ENCODE peak calls at places on chromosomes 4 and X, in eight cellular contexts. V, L, E, N, F, Y, O and J are unnamed samples.

GRCh38 chr4:47031011-47031678 is at the start of gene GABRB1:
- DNase-seq in V (no peak), N (peak; percentile 70), L (peak; percentile 19), O (no peak), Y (peak; percentile 71), E (peak; percentile 59), F (no peak), J (no peak)

GRCh38 chrX:3066555-3066954 is 25.3 kb downstream of the ARSF start:
- DNase-seq in Y (no peak), N (no peak), F (no peak), V (no peak), E (no peak), L (peak; percentile 4), O (no peak), J (no peak)

GRCh38 chr4:142815834-142816233 is 30.3 kb downstream of the INPP4B start:
- DNase-seq in F (no peak), E (peak; percentile 66), V (no peak), N (peak; percentile 82), Y (no peak), L (peak; percentile 79), O (no peak), J (no peak)

GRCh38 chrX:70476934-70477733 is 32.5 kb downstream of the DLG3 start:
- DNase-seq in N (peak; percentile 60), L (peak; percentile 83), F (no peak), O (no peak), E (peak; percentile 66), V (no peak), Y (peak; percentile 33), J (no peak)

GRCh38 chrX:1581132-1581531 is 10.3 kb upstream of the AKAP17A start:
- DNase-seq in V (peak; percentile 70), E (peak; percentile 55), Y (no peak), N (peak; percentile 57), O (peak; percentile 56), F (peak; percentile 61), L (peak; percentile 54), J (peak; percentile 41)

GRCh38 chr4:145851516-145852201 is 87.0 kb downstream of the ZNF827 start:
- DNase-seq in L (no peak), F (no peak), V (no peak), E (no peak), Y (no peak), O (no peak), N (no peak), J (no peak)

GRCh38 chr4:168856312-168856711 is 153.7 kb downstream of the CBR4 start:
- DNase-seq in O (no peak), N (peak; percentile 94), V (no peak), E (peak; percentile 84), F (no peak), Y (no peak), L (peak; percentile 98), J (no peak)

GRCh38 chrX:112688242-112688641 is 8.5 kb upstream of the LHFPL1 start:
- DNase-seq in O (no peak), N (no peak), E (no peak), L (no peak), F (no peak), Y (no peak), V (no peak), J (no peak)

GRCh38 chr4:51943221-51943620 is 76.9 kb downstream of the LRRC66 start:
- DNase-seq in N (no peak), O (no peak), V (peak; percentile 29), E (peak; percentile 52), L (peak; percentile 61), Y (no peak), F (no peak), J (no peak)

GRCh38 chr4:40480291-40480690 is 145.2 kb downstream of the CHRNA9 start:
- DNase-seq in Y (no peak), O (no peak), N (no peak), F (no peak), E (no peak), V (no peak), L (no peak), J (no peak)

GRCh38 chrX:40012800-40013682 is 84.7 kb downstream of the BCOR start:
- DNase-seq in V (no peak), Y (peak; percentile 81), O (no peak), L (peak; percentile 65), N (peak; percentile 22), F (peak; percentile 27), E (peak; percentile 61), J (no peak)

GRCh38 chr4:106315476-106315967 is 487 bp downstream of the TBCK start:
- DNase-seq in F (peak; percentile 35), Y (no peak), E (peak; percentile 52), O (peak; percentile 21), V (no peak), N (peak; percentile 28), L (peak; percentile 31), J (no peak)

GRCh38 chr4:3111461-3111860 is 37.0 kb downstream of the HTT start:
- DNase-seq in L (peak; percentile 40), O (no peak), V (no peak), E (peak; percentile 80), N (peak; percentile 51), Y (no peak), F (no peak), J (no peak)

GRCh38 chr4:164935363-164935762 is 42.1 kb downstream of the TRIM61 start:
- DNase-seq in F (no peak), O (no peak), E (peak; percentile 4), V (no peak), L (no peak), Y (no peak), N (peak; percentile 11), J (no peak)

GRCh38 chrX:6227445-6227820 is 1.2 kb downstream of the NLGN4X start:
- DNase-seq in E (no peak), Y (no peak), F (no peak), N (no peak), L (no peak), O (no peak), V (no peak), J (no peak)

GRCh38 chr4:8662776-8663175 is 70.2 kb downstream of the CPZ start:
- DNase-seq in O (no peak), E (no peak), Y (no peak), N (no peak), L (no peak), V (no peak), F (no peak), J (no peak)

GRCh38 chrX:43707812-43708548 is 51.9 kb downstream of the MAOA start:
- DNase-seq in V (peak; percentile 91), Y (peak; percentile 67), N (no peak), O (no peak), E (no peak), L (peak; percentile 55), F (no peak), J (no peak)

GRCh38 chr4:90757529-90757928 is 630.3 kb downstream of the CCSER1 start:
- DNase-seq in O (no peak), Y (no peak), E (no peak), V (no peak), N (no peak), L (no peak), F (no peak), J (no peak)

GRCh38 chr4:87087015-87087920 is 133.2 kb downstream of the KLHL8 start:
- DNase-seq in F (no peak), O (no peak), Y (no peak), L (no peak), E (no peak), V (no peak), N (no peak), J (no peak)

GRCh38 chrX:21384178-21384577 is 10.0 kb downstream of the CNKSR2 start:
- DNase-seq in Y (no peak), O (no peak), F (no peak), E (no peak), N (no peak), L (no peak), V (no peak), J (no peak)

GRCh38 chr4:2812985-2813384 is 20.1 kb downstream of the SH3BP2 start:
- DNase-seq in Y (no peak), F (no peak), L (peak; percentile 35), E (no peak), O (no peak), N (no peak), V (no peak), J (no peak)

GRCh38 chrX:128928636-128929035 is 594.7 kb downstream of the SMARCA1 start:
- DNase-seq in E (no peak), V (no peak), Y (no peak), N (no peak), L (no peak), O (no peak), F (no peak), J (no peak)

GRCh38 chrX:2502668-2503519 is 2.1 kb upstream of the DHRSX start:
- DNase-seq in N (peak; percentile 11), L (peak; percentile 13), V (no peak), F (no peak), E (peak; percentile 17), Y (no peak), O (no peak), J (no peak)

GRCh38 chrX:255923-256331 is 25.3 kb upstream of the PLCXD1 start:
- DNase-seq in Y (no peak), E (no peak), V (no peak), L (no peak), F (no peak), N (no peak), O (no peak), J (no peak)

GRCh38 chrX:46407753-46408130 is 137.5 kb downstream of the ZNF674 start:
- DNase-seq in O (no peak), V (no peak), L (peak; percentile 32), N (no peak), E (peak; percentile 19), F (no peak), Y (no peak), J (no peak)

GRCh38 chrX:154487518-154488290 is 1.3 kb upstream of the UBL4A start:
- DNase-seq in E (no peak), Y (no peak), V (no peak), O (no peak), L (no peak), F (no peak), N (no peak), J (no peak)

GRCh38 chr4:149500806-149501205 is 314.8 kb downstream of the IQCM start:
- DNase-seq in V (no peak), E (no peak), N (no peak), F (no peak), L (no peak), O (no peak), Y (no peak), J (no peak)

GRCh38 chr4:2093265-2093664 is 34.1 kb downstream of the NAT8L start:
- DNase-seq in N (no peak), Y (no peak), E (no peak), L (no peak), O (no peak), V (peak; percentile 68), F (no peak), J (no peak)

GRCh38 chr4:169159614-169160013 is 111.1 kb downstream of the SH3RF1 start:
- DNase-seq in F (no peak), E (peak; percentile 89), N (peak; percentile 60), V (no peak), Y (no peak), O (no peak), L (peak; percentile 77), J (no peak)

GRCh38 chr4:42331914-42332368 is 65.3 kb upstream of the SHISA3 start:
- DNase-seq in F (no peak), Y (peak; percentile 63), O (no peak), N (peak; percentile 7), L (no peak), V (no peak), E (peak; percentile 1), J (no peak)

GRCh38 chr4:79982587-79983327 is 90.3 kb downstream of the ANTXR2 start:
- DNase-seq in V (no peak), E (peak; percentile 7), N (no peak), L (no peak), O (no peak), Y (no peak), F (no peak), J (no peak)

GRCh38 chr4:151517896-151518295 is 108.9 kb downstream of the FHIP1A start:
- DNase-seq in E (no peak), O (no peak), F (no peak), L (no peak), N (no peak), Y (no peak), V (no peak), J (no peak)